ENCODE peak calls at places on chromosome 1, in seven cellular contexts. B, G, V, M, J, T and H are unnamed samples.

GRCh38 chr1:52296345-52296744 is 69.7 kb downstream of the CC2D1B start:
- DNase-seq in B (no peak), G (no peak), V (peak; percentile 41), M (peak; percentile 84), J (no peak), T (peak; percentile 55), H (peak; percentile 73)

GRCh38 chr1:107326823-107327445 is 186.1 kb downstream of the NTNG1 start:
- DNase-seq in B (no peak), G (no peak), V (peak; percentile 4), M (no peak), J (no peak), T (peak; percentile 4), H (peak; percentile 5)

GRCh38 chr1:14915356-14916054 is 238.0 kb upstream of the TMEM51 start:
- DNase-seq in B (peak; percentile 30), G (peak; percentile 27), V (no peak), M (peak; percentile 50), J (no peak), T (no peak), H (peak; percentile 40)

GRCh38 chr1:217272385-217272784 is 358.5 kb downstream of the GPATCH2 start:
- DNase-seq in B (no peak), G (no peak), V (peak; percentile 54), M (peak; percentile 86), J (no peak), T (peak; percentile 77), H (no peak)

GRCh38 chr1:21874328-21874727 is 62.3 kb downstream of the LDLRAD2 start:
- DNase-seq in B (no peak), G (no peak), V (no peak), M (no peak), J (no peak), T (no peak), H (no peak)

GRCh38 chr1:109197163-109198042 is 16.3 kb upstream of the SARS1 start:
- DNase-seq in B (no peak), G (peak; percentile 14), V (peak; percentile 100), M (peak; percentile 96), J (no peak), T (peak; percentile 100), H (peak; percentile 99)

GRCh38 chr1:23478896-23479790 is 4.8 kb downstream of the ASAP3 start:
- DNase-seq in B (peak; percentile 66), G (peak; percentile 77), V (peak; percentile 63), M (peak; percentile 85), J (peak; percentile 87), T (peak; percentile 84), H (no peak)

GRCh38 chr1:217134857-217135568 is 411.8 kb upstream of the ESRRG start:
- DNase-seq in B (no peak), G (no peak), V (no peak), M (no peak), J (no peak), T (peak; percentile 12), H (peak; percentile 20)

GRCh38 chr1:71339238-71339637 is 258.4 kb upstream of the ZRANB2 start:
- DNase-seq in B (no peak), G (no peak), V (no peak), M (no peak), J (no peak), T (no peak), H (no peak)

GRCh38 chr1:22619252-22619651 is 17.2 kb upstream of the C1QA start:
- DNase-seq in B (no peak), G (no peak), V (no peak), M (no peak), J (no peak), T (no peak), H (peak; percentile 7)

GRCh38 chr1:172654535-172654934 is 4.4 kb upstream of the FASLG start:
- DNase-seq in B (no peak), G (no peak), V (peak; percentile 88), M (peak; percentile 68), J (no peak), T (peak; percentile 90), H (peak; percentile 79)

GRCh38 chr1:92859400-92860039 is 27.7 kb downstream of the RPL5 start:
- DNase-seq in B (no peak), G (no peak), V (no peak), M (no peak), J (no peak), T (no peak), H (no peak)

GRCh38 chr1:54345116-54345515 is 61.1 kb downstream of the SSBP3 start:
- DNase-seq in B (no peak), G (no peak), V (no peak), M (no peak), J (no peak), T (no peak), H (no peak)

GRCh38 chr1:77594366-77595112 is 87.9 kb downstream of the ZZZ3 start:
- DNase-seq in B (no peak), G (no peak), V (no peak), M (no peak), J (no peak), T (no peak), H (peak; percentile 28)

GRCh38 chr1:41387667-41388091 is 26.4 kb downstream of the FOXO6 start:
- DNase-seq in B (peak; percentile 83), G (peak; percentile 90), V (peak; percentile 35), M (peak; percentile 49), J (peak; percentile 88), T (peak; percentile 74), H (peak; percentile 53)

GRCh38 chr1:3824650-3825049 is 28.4 kb upstream of the LRRC47 start:
- DNase-seq in B (no peak), G (no peak), V (no peak), M (no peak), J (no peak), T (no peak), H (no peak)

GRCh38 chr1:184664042-184664659 is 90.5 kb downstream of the EDEM3 start:
- DNase-seq in B (peak; percentile 63), G (peak; percentile 75), V (peak; percentile 36), M (peak; percentile 72), J (peak; percentile 90), T (peak; percentile 58), H (peak; percentile 57)

GRCh38 chr1:25503551-25504426 is 39.6 kb upstream of the LDLRAP1 start:
- DNase-seq in B (peak; percentile 49), G (peak; percentile 24), V (no peak), M (no peak), J (no peak), T (peak; percentile 9), H (peak; percentile 64)

GRCh38 chr1:85448358-85448757 is 16.6 kb downstream of the DDAH1 start:
- DNase-seq in B (no peak), G (no peak), V (peak; percentile 81), M (no peak), J (no peak), T (peak; percentile 67), H (no peak)

GRCh38 chr1:26200413-26200812 is 10.0 kb downstream of the CATSPER4 start:
- DNase-seq in B (no peak), G (no peak), V (no peak), M (no peak), J (no peak), T (no peak), H (no peak)

GRCh38 chr1:20233394-20233793 is 47.1 kb upstream of the PLA2G2C start:
- DNase-seq in B (no peak), G (no peak), V (peak; percentile 16), M (peak; percentile 43), J (no peak), T (peak; percentile 23), H (peak; percentile 32)

GRCh38 chr1:214337536-214337935 is 56.6 kb downstream of the SMYD2 start:
- DNase-seq in B (peak; percentile 40), G (no peak), V (no peak), M (peak; percentile 84), J (no peak), T (peak; percentile 67), H (no peak)

GRCh38 chr1:31432592-31433395 is 19.8 kb downstream of the SERINC2 start:
- DNase-seq in B (peak; percentile 14), G (no peak), V (no peak), M (no peak), J (peak; percentile 67), T (no peak), H (no peak)

GRCh38 chr1:161480381-161481035 is 24.7 kb upstream of the FCGR2A start:
- DNase-seq in B (no peak), G (no peak), V (no peak), M (no peak), J (no peak), T (no peak), H (peak; percentile 92)

GRCh38 chr1:178629549-178630154 is 95.4 kb upstream of the RALGPS2 start:
- DNase-seq in B (no peak), G (no peak), V (no peak), M (peak; percentile 31), J (no peak), T (no peak), H (no peak)
- TF ChIP-seq CTCF in B (no peak), G (no peak), V (no peak), M (peak; percentile 19), J (no peak), T (no peak), H (no peak)

GRCh38 chr1:174413632-174414031 is 34.1 kb upstream of the GPR52 start:
- DNase-seq in B (no peak), G (no peak), V (no peak), M (peak; percentile 24), J (no peak), T (no peak), H (peak; percentile 8)
- TF ChIP-seq CTCF in B (no peak), G (peak; percentile 13), V (no peak), M (peak; percentile 39), J (no peak), T (peak; percentile 59), H (peak; percentile 23)

DNA sequence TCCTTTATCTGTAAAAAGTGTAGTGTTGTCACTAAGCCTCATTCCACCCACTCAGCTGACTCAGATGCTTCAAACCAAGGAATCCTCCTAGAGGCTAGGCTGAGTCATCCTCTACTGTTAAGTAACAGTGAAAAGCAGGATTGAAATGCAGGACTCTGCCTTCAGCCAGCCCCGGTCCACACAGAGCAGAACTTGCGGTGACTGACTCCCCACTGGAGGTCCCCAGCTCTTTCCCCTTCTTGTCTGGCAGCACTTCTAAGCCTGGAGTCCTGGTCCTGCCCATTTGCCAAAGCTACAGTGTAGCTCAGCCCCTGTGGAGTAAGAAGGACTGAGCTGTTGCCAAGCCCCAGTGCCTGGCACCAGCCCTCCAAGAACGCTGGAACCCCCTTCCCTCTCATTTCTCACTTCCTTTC is 1.7 kb downstream of the RAB7B start:
- DNase-seq in B (peak; percentile 48), G (no peak), V (peak; percentile 88), M (peak; percentile 94), J (peak; percentile 81), T (peak; percentile 99), H (peak; percentile 97)
- TF ChIP-seq CTCF in B (no peak), G (no peak), V (no peak), M (no peak), J (no peak), T (no peak), H (no peak)

GRCh38 chr1:100882622-100883186 is 11.9 kb downstream of the EXTL2 start:
- DNase-seq in B (no peak), G (no peak), V (no peak), M (peak; percentile 28), J (no peak), T (no peak), H (no peak)

GRCh38 chr1:100879422-100879821 is 15.2 kb downstream of the EXTL2 start:
- DNase-seq in B (no peak), G (no peak), V (no peak), M (no peak), J (no peak), T (no peak), H (no peak)

GRCh38 chr1:100881687-100882086 is 13.0 kb downstream of the EXTL2 start:
- DNase-seq in B (no peak), G (no peak), V (no peak), M (no peak), J (no peak), T (no peak), H (no peak)

DNA sequence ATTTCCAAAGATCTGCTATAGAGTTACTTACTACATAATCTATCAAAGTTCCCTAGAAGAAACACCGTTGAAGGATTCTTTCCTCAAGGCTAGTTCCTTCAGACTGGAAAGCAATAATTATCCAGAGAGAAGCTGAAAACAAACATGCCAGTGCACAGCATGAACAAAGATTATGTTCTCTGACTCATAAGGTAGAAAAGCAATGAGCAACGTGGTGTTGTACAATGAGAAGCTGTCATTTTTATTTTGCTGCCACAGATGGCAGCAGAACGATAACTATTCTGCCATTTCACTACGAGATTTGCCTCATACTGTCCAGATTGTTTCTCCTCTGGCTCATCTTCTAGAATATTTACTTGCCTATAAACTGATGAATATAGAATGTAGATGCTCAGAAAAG is 10.7 kb downstream of the EXTL2 start:
- DNase-seq in B (no peak), G (no peak), V (peak; percentile 47), M (peak; percentile 85), J (no peak), T (peak; percentile 67), H (peak; percentile 76)
- TF ChIP-seq CTCF in B (no peak), G (no peak), V (no peak), M (peak; percentile 30), J (no peak), T (peak; percentile 1), H (peak; percentile 42)